ENCODE peak calls at places on chromosomes 16 and 17, in nine cellular contexts. U, P, Z, N, V, D, X, F and R are unnamed samples.

GRCh38 chr16:17318200-17318599 is 152.6 kb downstream of the XYLT1 start:
- DNase-seq in U (no peak), P (no peak), Z (no peak), N (peak; percentile 60), V (peak; percentile 55), D (peak; percentile 47), X (no peak), F (no peak), R (no peak)

GRCh38 chr17:82072827-82073226 is 7.2 kb upstream of the DUS1L start:
- DNase-seq in U (no peak), P (no peak), Z (no peak), N (no peak), V (no peak), D (no peak), X (no peak), F (no peak), R (no peak)

GRCh38 chr16:56547120-56547948 is 17.5 kb upstream of the MT4 start:
- DNase-seq in U (no peak), P (no peak), Z (peak; percentile 24), N (no peak), V (no peak), D (peak; percentile 85), X (no peak), F (no peak), R (peak; percentile 54)

GRCh38 chr16:54458923-54459322 is 172.3 kb upstream of the IRX3 start:
- DNase-seq in U (no peak), P (no peak), Z (no peak), N (no peak), V (no peak), D (no peak), X (no peak), F (no peak), R (no peak)

GRCh38 chr16:53249331-53249730 is 184.9 kb upstream of the RBL2 start:
- DNase-seq in U (no peak), P (no peak), Z (no peak), N (no peak), V (no peak), D (no peak), X (no peak), F (no peak), R (no peak)

GRCh38 chr17:63249256-63250006 is 196.7 kb downstream of the CYB561 start:
- DNase-seq in U (no peak), P (no peak), Z (no peak), N (no peak), V (no peak), D (peak; percentile 42), X (no peak), F (peak; percentile 89), R (no peak)

GRCh38 chr16:27819356-27819755 is 244.2 kb downstream of the GSG1L start:
- DNase-seq in U (no peak), P (no peak), Z (no peak), N (no peak), V (no peak), D (no peak), X (no peak), F (no peak), R (no peak)

GRCh38 chr16:30660424-30661251 is 2.4 kb downstream of the FBRS start:
- DNase-seq in U (no peak), P (no peak), Z (no peak), N (no peak), V (no peak), D (peak; percentile 58), X (no peak), F (peak; percentile 29), R (no peak)

GRCh38 chr17:76585649-76586593 is at the start of gene ST6GALNAC2:
- DNase-seq in U (peak; percentile 42), P (peak; percentile 84), Z (no peak), N (peak; percentile 42), V (no peak), D (no peak), X (peak; percentile 70), F (peak; percentile 50), R (peak; percentile 73)
- TF ChIP-seq POLR2A in U (peak; percentile 42), P (no peak), Z (no peak), N (no peak), V (peak; percentile 75), D (no peak), X (no peak), F (no peak), R (peak; percentile 63)

GRCh38 chr17:15651001-15651582 is 31.6 kb upstream of the FBXW10B start:
- DNase-seq in U (no peak), P (no peak), Z (no peak), N (no peak), V (no peak), D (no peak), X (no peak), F (no peak), R (peak; percentile 51)
- TF ChIP-seq CTCF in U (no peak), P (no peak), Z (no peak), N (no peak), V (no peak), D (no peak), X (no peak), F (no peak), R (no peak)

DNA sequence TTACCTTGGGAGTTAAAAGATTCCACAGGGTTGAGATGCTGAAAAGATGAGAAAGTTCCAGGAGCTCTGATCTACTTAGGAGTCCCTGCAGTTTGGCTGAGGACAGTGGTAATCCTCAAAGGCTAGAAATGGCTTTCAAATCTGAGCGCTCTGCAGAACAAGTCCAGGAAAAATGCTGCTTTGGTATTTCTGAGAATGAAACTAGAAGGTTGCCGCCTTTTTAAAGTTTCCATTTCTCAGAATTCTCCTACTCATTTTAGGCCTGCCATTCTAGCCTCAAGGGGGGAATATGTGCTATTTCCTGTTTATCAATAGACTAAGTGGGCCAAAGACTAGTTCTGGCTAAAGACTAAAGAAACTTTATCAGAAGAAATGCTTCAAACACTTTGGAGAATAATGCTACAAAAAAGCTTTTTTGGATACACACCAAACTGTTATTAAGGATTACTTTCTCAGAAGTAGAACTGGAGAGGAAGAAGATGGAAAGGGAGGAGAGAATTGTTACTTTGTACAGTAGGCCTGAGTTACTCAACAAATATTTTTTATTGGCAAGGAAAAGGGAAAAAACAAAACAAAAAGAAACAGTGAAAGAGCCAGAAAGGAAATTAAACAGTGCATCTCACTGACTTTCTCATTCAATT is at the start of gene SLFN12L:
- DNase-seq in U (no peak), P (no peak), Z (peak; percentile 26), N (no peak), V (no peak), D (no peak), X (no peak), F (peak; percentile 23), R (no peak)
- TF ChIP-seq POLR2A in U (no peak), P (no peak), Z (no peak), N (no peak), V (no peak), D (no peak), X (no peak), F (no peak), R (no peak)

DNA sequence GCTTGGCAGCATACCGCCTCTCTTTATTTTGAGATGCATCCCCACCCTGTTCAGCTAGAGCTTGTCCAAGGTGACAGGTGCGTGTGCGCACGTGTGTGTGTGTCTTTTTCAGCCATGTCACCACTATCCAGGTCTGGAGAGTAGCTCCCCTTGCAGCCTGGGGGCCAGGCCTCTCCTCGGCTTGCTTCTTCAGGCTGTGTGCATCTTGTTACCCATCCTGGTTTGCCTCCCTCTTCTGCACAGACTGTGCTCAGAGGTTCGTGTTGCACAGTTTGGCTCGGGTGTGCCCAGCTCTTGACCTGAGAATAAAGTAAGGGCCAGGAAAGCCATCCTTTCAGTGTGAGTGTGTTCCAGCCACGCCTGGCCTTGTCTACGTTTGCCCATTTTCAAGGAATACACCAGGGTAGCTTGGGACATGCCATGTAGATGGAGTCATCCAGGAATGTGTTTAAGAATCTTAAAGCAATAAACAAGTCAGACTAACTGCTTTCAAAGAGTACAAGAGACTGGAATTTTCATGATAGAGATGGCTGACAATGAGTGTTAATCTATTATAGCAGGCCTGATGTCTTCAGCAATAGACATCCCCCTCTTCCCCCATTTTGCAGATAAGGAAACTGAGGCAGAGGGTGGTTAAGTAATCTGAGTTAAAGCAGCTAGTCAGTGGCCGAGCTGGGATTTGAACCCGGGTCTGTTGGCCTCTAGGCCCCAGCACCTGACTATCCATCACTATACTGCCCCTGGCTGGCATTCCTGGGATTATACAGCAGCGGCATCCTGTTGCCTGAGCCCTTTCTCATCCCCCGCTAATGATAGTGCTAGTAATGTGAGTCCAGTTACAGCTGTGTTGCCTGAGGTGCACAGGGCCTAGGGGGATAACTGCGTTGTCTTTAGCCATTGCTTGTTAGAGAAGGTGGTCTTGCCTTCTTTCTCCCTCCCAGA is 77.9 kb downstream of the KSR1 start:
- DNase-seq in U (no peak), P (no peak), Z (no peak), N (no peak), V (no peak), D (peak; percentile 98), X (no peak), F (peak; percentile 52), R (no peak)
- TF ChIP-seq CTCF in U (no peak), P (no peak), Z (no peak), N (no peak), V (no peak), D (no peak), X (no peak), F (no peak), R (no peak)